ENCODE peak calls at places on chromosomes 2 and 18, in six cellular contexts. Q is astrocyte of the spinal cord, K is lung, L is lower lobe of right lung, F is vagina, T is endodermal cell. A is an unnamed sample.

GRCh38 chr18:36301884-36302283 is 4.4 kb downstream of the FHOD3 start:
- DNase-seq in Q (no peak), K (no peak), L (no peak), F (peak; percentile 32), T (no peak), A (no peak)

GRCh38 chr2:176082885-176083731 is 654 bp downstream of the EVX2 start:
- DNase-seq in Q (no peak), K (no peak), L (no peak), F (peak; percentile 86), T (peak; percentile 80), A (no peak)

GRCh38 chr2:191845876-191846786 is 757 bp downstream of the CAVIN2 start:
- DNase-seq in Q (no peak), K (peak; percentile 63), L (peak; percentile 67), F (no peak), T (no peak), A (no peak)

GRCh38 chr2:230640540-230641011 is 72.1 kb upstream of the CAB39 start:
- DNase-seq in Q (peak; percentile 80), K (no peak), L (no peak), F (no peak), T (no peak), A (no peak)

GRCh38 chr2:9539530-9539929 is 16.1 kb downstream of the ADAM17 start:
- DNase-seq in Q (peak; percentile 62), K (no peak), L (no peak), F (no peak), T (no peak), A (no peak)

GRCh38 chr18:3520230-3521085 is 70.5 kb downstream of the TGIF1 start:
- DNase-seq in Q (no peak), K (no peak), L (no peak), F (no peak), T (no peak), A (no peak)

GRCh38 chr2:230408244-230408842 is 7.7 kb upstream of the SP100 start:
- DNase-seq in Q (peak; percentile 61), K (no peak), L (no peak), F (no peak), T (no peak), A (peak; percentile 60)

GRCh38 chr2:173884403-173884802 is 80.8 kb downstream of the SP3 start:
- DNase-seq in Q (peak; percentile 46), K (peak; percentile 60), L (peak; percentile 69), F (no peak), T (peak; percentile 81), A (no peak)

GRCh38 chr2:218329027-218329825 is 27.4 kb upstream of the CATIP start:
- DNase-seq in Q (no peak), K (peak; percentile 69), L (peak; percentile 69), F (no peak), T (no peak), A (no peak)

GRCh38 chr18:74760436-74760835 is 162.8 kb downstream of the ZNF407 start:
- DNase-seq in Q (no peak), K (no peak), L (no peak), F (no peak), T (no peak), A (no peak)

GRCh38 chr2:195824478-195824877 is 167.5 kb downstream of the SLC39A10 start:
- DNase-seq in Q (no peak), K (no peak), L (no peak), F (no peak), T (no peak), A (no peak)

GRCh38 chr2:239229545-239230279 is 171.1 kb downstream of the HDAC4 start:
- DNase-seq in Q (no peak), K (no peak), L (no peak), F (no peak), T (peak; percentile 35), A (no peak)

GRCh38 chr2:129711816-129712420 is 267.5 kb upstream of the RAB6C start:
- DNase-seq in Q (no peak), K (peak; percentile 14), L (no peak), F (no peak), T (no peak), A (peak; percentile 56)

GRCh38 chr2:70647873-70648481 is 94.4 kb upstream of the TGFA start:
- DNase-seq in Q (peak; percentile 50), K (peak; percentile 63), L (peak; percentile 70), F (no peak), T (peak; percentile 97), A (peak; percentile 85)

GRCh38 chr18:43932140-43932539 is 654.9 kb upstream of the SYT4 start:
- DNase-seq in Q (peak; percentile 12), K (no peak), L (no peak), F (no peak), T (no peak), A (no peak)

GRCh38 chr2:66021296-66021695 is 413.6 kb upstream of the MEIS1 start:
- DNase-seq in Q (no peak), K (no peak), L (no peak), F (no peak), T (no peak), A (no peak)

GRCh38 chr2:61658841-61659780 is 121.0 kb upstream of the XPO1 start:
- DNase-seq in Q (peak; percentile 47), K (no peak), L (no peak), F (no peak), T (no peak), A (peak; percentile 13)

GRCh38 chr18:44681611-44682010 is 923 bp downstream of the SETBP1 start:
- DNase-seq in Q (no peak), K (no peak), L (no peak), F (no peak), T (no peak), A (no peak)

GRCh38 chr2:238893349-238894000 is 45.6 kb downstream of the TWIST2 start:
- DNase-seq in Q (no peak), K (no peak), L (no peak), F (no peak), T (no peak), A (no peak)

GRCh38 chr2:123913266-123913810 is 111.7 kb upstream of the CNTNAP5 start:
- DNase-seq in Q (no peak), K (no peak), L (no peak), F (no peak), T (no peak), A (no peak)

GRCh38 chr2:162242586-162243304 is 500 bp downstream of the FAP start:
- DNase-seq in Q (peak; percentile 69), K (no peak), L (no peak), F (no peak), T (no peak), A (no peak)

GRCh38 chr2:212926948-212927347 is 224.5 kb downstream of the IKZF2 start:
- DNase-seq in Q (no peak), K (no peak), L (peak; percentile 44), F (no peak), T (no peak), A (no peak)

GRCh38 chr2:188466761-188467160 is 175.1 kb downstream of the GULP1 start:
- DNase-seq in Q (no peak), K (no peak), L (no peak), F (no peak), T (no peak), A (no peak)

GRCh38 chr2:70190086-70190412 is 770 bp downstream of the C2orf42 start:
- DNase-seq in Q (no peak), K (no peak), L (no peak), F (no peak), T (peak; percentile 65), A (peak; percentile 64)

GRCh38 chr18:27005589-27005988 is 140.1 kb upstream of the AQP4 start:
- DNase-seq in Q (peak; percentile 8), K (no peak), L (no peak), F (no peak), T (peak; percentile 52), A (no peak)
- TF ChIP-seq CTCF in Q (peak; percentile 51), K (no peak), L (no peak), F (no peak), T (peak; percentile 82), A (peak; percentile 49)

DNA sequence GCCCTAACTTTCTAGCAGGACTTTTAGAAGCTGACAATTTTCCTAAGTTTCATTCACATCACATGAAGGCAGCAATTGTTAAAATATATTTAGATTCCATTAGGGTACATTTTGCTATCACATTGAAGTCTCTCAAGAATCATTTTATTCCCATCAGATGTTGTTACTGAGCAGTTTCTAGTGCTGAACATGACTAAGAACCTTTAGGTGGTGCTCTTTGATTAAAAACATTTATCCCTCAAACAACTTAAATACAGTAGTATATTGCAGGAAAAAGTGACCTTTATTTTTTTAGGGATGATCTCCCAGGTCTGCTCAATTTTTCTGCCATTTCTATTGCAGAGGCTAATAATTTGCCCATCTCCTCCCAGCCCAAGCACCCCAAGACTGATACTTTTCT is 22.9 kb upstream of the NARS1 start:
- DNase-seq in Q (peak; percentile 44), K (no peak), L (no peak), F (no peak), T (no peak), A (no peak)
- TF ChIP-seq CTCF in Q (no peak), K (no peak), L (no peak), F (no peak), T (peak; percentile 50), A (peak; percentile 44)

DNA sequence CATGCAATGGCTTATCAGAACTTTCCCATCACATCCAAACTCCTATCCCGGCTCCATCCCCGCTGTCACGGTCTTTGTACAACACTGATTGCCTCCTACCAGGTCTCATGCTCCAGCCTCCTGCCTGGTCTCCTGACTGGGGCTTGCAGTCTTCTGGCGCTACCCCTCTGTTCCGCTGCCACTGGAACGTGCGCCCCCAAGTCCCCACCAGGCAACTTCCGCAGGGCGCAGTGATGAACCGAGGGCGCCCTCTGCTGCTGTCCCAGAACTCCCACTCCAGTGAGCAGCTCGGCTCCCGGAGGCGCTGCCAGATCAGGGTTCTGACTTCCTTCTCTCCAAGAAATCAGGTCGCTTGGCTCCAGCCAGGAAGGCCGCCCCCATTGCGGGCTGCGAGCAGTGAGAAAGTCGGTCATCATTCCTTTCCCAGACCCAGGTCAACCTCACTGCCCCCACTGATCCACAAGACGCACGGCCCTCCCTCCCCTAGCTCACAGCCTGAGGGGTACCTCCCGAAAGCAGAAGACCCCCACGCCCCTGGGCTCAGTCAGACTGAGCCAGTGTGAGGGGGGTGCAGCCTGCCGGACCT is 43.9 kb upstream of the RAB11FIP5 start:
- DNase-seq in Q (peak; percentile 63), K (peak; percentile 39), L (peak; percentile 60), F (no peak), T (peak; percentile 94), A (peak; percentile 85)
- TF ChIP-seq CTCF in Q (peak; percentile 92), K (no peak), L (peak; percentile 72), F (peak; percentile 40), T (peak; percentile 96), A (peak; percentile 89)

GRCh38 chr18:66729459-66730239 is 125.8 kb upstream of the CDH19 start:
- DNase-seq in Q (no peak), K (no peak), L (no peak), F (no peak), T (no peak), A (no peak)

GRCh38 chr18:66727991-66728390 is 124.1 kb upstream of the CDH19 start:
- DNase-seq in Q (no peak), K (no peak), L (no peak), F (no peak), T (no peak), A (no peak)

GRCh38 chr18:66722671-66723070 is 118.8 kb upstream of the CDH19 start:
- DNase-seq in Q (no peak), K (no peak), L (no peak), F (no peak), T (no peak), A (no peak)

GRCh38 chr18:66728951-66729350 is 125.1 kb upstream of the CDH19 start:
- DNase-seq in Q (no peak), K (no peak), L (no peak), F (no peak), T (no peak), A (no peak)

GRCh38 chr18:66724664-66725356 is 120.9 kb upstream of the CDH19 start:
- DNase-seq in Q (no peak), K (peak; percentile 61), L (no peak), F (no peak), T (no peak), A (no peak)
- TF ChIP-seq CTCF in Q (no peak), K (no peak), L (no peak), F (no peak), T (no peak), A (no peak)

A was measured in osteocyte.